ENCODE peak calls at places on chromosomes 6 and 20, in ten cellular contexts. I is stimulated activated CD4-positive, alpha-beta T cell treated with anti-CD3 and anti-CD28 coated beads, Interleukin-1b, Interleukin-23, amount 100 ng/mL, for 1 hour; G is T-cell; D is neural crest cell; K is effector CD4-positive, alpha-beta T cell; O is colonic mucosa; P is fibroblast of villous mesenchyme; L is HuH-7.5; X is GM13976; N is trophoblast cell. Z is an unnamed sample.

GRCh38 chr20:1013566-1014340 is 11.6 kb upstream of the RSPO4 start:
- DNase-seq in I (no peak), G (no peak), D (no peak), K (no peak), O (no peak), P (no peak), L (no peak), X (no peak), N (no peak), Z (no peak)

GRCh38 chr20:19889011-19889953 is 127.9 kb upstream of the NAA20 start:
- DNase-seq in I (no peak), G (no peak), D (no peak), K (no peak), O (peak; percentile 58), P (peak; percentile 89), L (no peak), X (no peak), N (no peak), Z (no peak)

GRCh38 chr6:165850434-165851019 is 187.5 kb upstream of the PDE10A start:
- DNase-seq in I (peak; percentile 16), G (peak; percentile 32), D (peak; percentile 75), K (peak; percentile 39), O (peak; percentile 72), P (peak; percentile 53), L (peak; percentile 69), X (peak; percentile 84), N (peak; percentile 64), Z (peak; percentile 27)

GRCh38 chr6:22043284-22043962 is 253.4 kb downstream of the PRL start:
- DNase-seq in I (no peak), G (no peak), D (no peak), K (no peak), O (no peak), P (no peak), L (no peak), X (no peak), N (peak; percentile 18), Z (no peak)

GRCh38 chr6:29200767-29201662 is 30.3 kb downstream of the OR2J2 start:
- DNase-seq in I (no peak), G (no peak), D (no peak), K (no peak), O (no peak), P (no peak), L (no peak), X (no peak), N (no peak), Z (no peak)

GRCh38 chr6:41713650-41714291 is 21.6 kb downstream of the TFEB start:
- DNase-seq in I (no peak), G (no peak), D (no peak), K (no peak), O (no peak), P (no peak), L (no peak), X (peak; percentile 75), N (no peak), Z (no peak)

GRCh38 chr20:47727909-47728361 is 57.3 kb downstream of the SULF2 start:
- DNase-seq in I (no peak), G (no peak), D (peak; percentile 9), K (no peak), O (no peak), P (no peak), L (no peak), X (no peak), N (no peak), Z (no peak)

GRCh38 chr20:23334111-23334510 is 16.5 kb upstream of the NXT1 start:
- DNase-seq in I (no peak), G (no peak), D (no peak), K (no peak), O (no peak), P (no peak), L (no peak), X (no peak), N (no peak), Z (no peak)

GRCh38 chr6:6003334-6004146 is 3.2 kb downstream of the NRN1 start:
- DNase-seq in I (no peak), G (no peak), D (peak; percentile 31), K (no peak), O (no peak), P (no peak), L (no peak), X (peak; percentile 41), N (peak; percentile 49), Z (no peak)

GRCh38 chr6:4280721-4281120 is 145.3 kb upstream of the ECI2 start:
- DNase-seq in I (no peak), G (no peak), D (no peak), K (no peak), O (no peak), P (peak; percentile 53), L (no peak), X (no peak), N (no peak), Z (no peak)

GRCh38 chr6:2656460-2657064 is 94.2 kb downstream of the MYLK4 start:
- DNase-seq in I (no peak), G (no peak), D (no peak), K (no peak), O (no peak), P (no peak), L (no peak), X (no peak), N (no peak), Z (no peak)

GRCh38 chr6:15622045-15622750 is 40.6 kb downstream of the DTNBP1 start:
- DNase-seq in I (no peak), G (no peak), D (no peak), K (no peak), O (no peak), P (peak; percentile 33), L (no peak), X (no peak), N (no peak), Z (no peak)

GRCh38 chr20:47849596-47849995 is 64.3 kb upstream of the SULF2 start:
- DNase-seq in I (no peak), G (no peak), D (no peak), K (no peak), O (no peak), P (no peak), L (no peak), X (no peak), N (no peak), Z (no peak)

GRCh38 chr20:25408890-25409289 is 1.4 kb downstream of the GINS1 start:
- DNase-seq in I (no peak), G (no peak), D (no peak), K (no peak), O (no peak), P (no peak), L (no peak), X (no peak), N (no peak), Z (no peak)

GRCh38 chr6:139054001-139054400 is 25.5 kb downstream of the ABRACL start:
- DNase-seq in I (no peak), G (no peak), D (no peak), K (no peak), O (no peak), P (no peak), L (no peak), X (no peak), N (no peak), Z (no peak)

GRCh38 chr20:49276895-49277785 is 717 bp downstream of the ZNFX1 start:
- DNase-seq in I (no peak), G (peak; percentile 23), D (no peak), K (peak; percentile 10), O (peak; percentile 50), P (no peak), L (no peak), X (peak; percentile 38), N (no peak), Z (no peak)

GRCh38 chr6:43669922-43670622 is 17.5 kb downstream of the MRPS18A start:
- DNase-seq in I (no peak), G (no peak), D (no peak), K (no peak), O (peak; percentile 46), P (peak; percentile 9), L (no peak), X (peak; percentile 51), N (no peak), Z (no peak)

GRCh38 chr20:38665094-38665493 is 59.2 kb upstream of the SLC32A1 start:
- DNase-seq in I (no peak), G (no peak), D (no peak), K (no peak), O (no peak), P (no peak), L (no peak), X (no peak), N (no peak), Z (peak; percentile 29)

GRCh38 chr6:38522322-38522721 is 117.4 kb downstream of the BTBD9 start:
- DNase-seq in I (no peak), G (no peak), D (no peak), K (no peak), O (no peak), P (peak; percentile 83), L (no peak), X (no peak), N (no peak), Z (no peak)

GRCh38 chr6:2378891-2379652 is 133.7 kb upstream of the GMDS start:
- DNase-seq in I (no peak), G (no peak), D (no peak), K (no peak), O (no peak), P (peak; percentile 67), L (no peak), X (no peak), N (no peak), Z (no peak)

GRCh38 chr6:91860951-91861350 is 1274.1 kb upstream of the MAP3K7 start:
- DNase-seq in I (no peak), G (no peak), D (no peak), K (no peak), O (no peak), P (peak; percentile 74), L (no peak), X (no peak), N (no peak), Z (no peak)

GRCh38 chr20:37343212-37343993 is 2.5 kb upstream of the SRC start:
- DNase-seq in I (no peak), G (no peak), D (no peak), K (no peak), O (peak; percentile 93), P (no peak), L (no peak), X (no peak), N (no peak), Z (peak; percentile 53)

GRCh38 chr6:166529571-166529970 is 56.9 kb downstream of the RAMACL start:
- DNase-seq in I (no peak), G (no peak), D (no peak), K (no peak), O (no peak), P (no peak), L (no peak), X (no peak), N (no peak), Z (no peak)

GRCh38 chr6:3427740-3428085 is 29.1 kb downstream of the SLC22A23 start:
- DNase-seq in I (no peak), G (no peak), D (no peak), K (no peak), O (peak; percentile 48), P (no peak), L (no peak), X (no peak), N (no peak), Z (no peak)

GRCh38 chr20:483791-484644 is 21.7 kb upstream of the TBC1D20 start:
- DNase-seq in I (no peak), G (no peak), D (no peak), K (no peak), O (no peak), P (no peak), L (no peak), X (no peak), N (no peak), Z (no peak)

GRCh38 chr6:90286884-90287488 is 9.7 kb downstream of the BACH2 start:
- DNase-seq in I (peak; percentile 45), G (no peak), D (peak; percentile 43), K (no peak), O (peak; percentile 37), P (peak; percentile 25), L (no peak), X (peak; percentile 26), N (peak; percentile 50), Z (peak; percentile 28)

GRCh38 chr6:53852805-53853204 is 58.0 kb downstream of the LRRC1 start:
- DNase-seq in I (no peak), G (no peak), D (no peak), K (no peak), O (no peak), P (no peak), L (no peak), X (no peak), N (no peak), Z (no peak)

GRCh38 chr6:34074064-34074739 is 71.7 kb downstream of the GRM4 start:
- DNase-seq in I (no peak), G (no peak), D (no peak), K (no peak), O (no peak), P (no peak), L (no peak), X (no peak), N (no peak), Z (no peak)

Z was measured in HepG2.